ENCODE peak calls at places on chromosomes 4 and X, in nine cellular contexts. W is cardiac septum; E is left colon; X is ovary; T is T-helper 1 cell; D is IMR-90; Y is activated effector memory CD4-positive, alpha-beta T cell treated with anti-CD3 and anti-CD28 coated beads, Interleukin-2, amount 50 U/mL, for 16 hours; G is effector CD4-positive, alpha-beta T cell; S is posterior cingulate gyrus. Z is an unnamed sample.

GRCh38 chrX:148649145-148649645 is 148.8 kb downstream of the AFF2 start:
- DNase-seq in E (no peak), S (no peak), G (no peak), D (no peak), X (no peak), Y (no peak), T (no peak), W (no peak), Z (no peak)

GRCh38 chrX:72026341-72027023 is 105.2 kb downstream of the RTL5 start:
- DNase-seq in T (no peak), E (no peak), S (no peak), X (no peak), G (no peak), D (no peak), Y (no peak), W (no peak), Z (no peak)

GRCh38 chrX:151151668-151152267 is 24.6 kb upstream of the GPR50 start:
- DNase-seq in T (peak), E (peak), X (no peak), W (no peak), Y (peak), D (peak), S (no peak), G (peak), Z (no peak)

GRCh38 chr4:57187241-57187640 is 77.1 kb upstream of the IGFBP7 start:
- DNase-seq in D (no peak), S (no peak), E (no peak), W (no peak), G (no peak), Y (no peak), X (no peak), T (no peak), Z (no peak)

GRCh38 chrX:31487946-31488345 is 416.1 kb upstream of the FTHL17 start:
- DNase-seq in X (no peak), W (no peak), T (no peak), G (no peak), E (no peak), S (no peak), Y (no peak), D (no peak), Z (no peak)

GRCh38 chr4:78529569-78530209 is 21.9 kb upstream of the ANXA3 start:
- DNase-seq in T (no peak), Y (no peak), D (peak), X (no peak), W (no peak), G (no peak), S (no peak), E (no peak), Z (no peak)

GRCh38 chr4:10077101-10077491 is 39.5 kb downstream of the WDR1 start:
- DNase-seq in W (peak), E (no peak), X (no peak), Y (no peak), S (peak), D (no peak), G (no peak), T (no peak), Z (no peak)

GRCh38 chr4:44118971-44119680 is 329.5 kb downstream of the KCTD8 start:
- DNase-seq in G (no peak), Y (no peak), T (no peak), X (no peak), D (no peak), W (no peak), E (no peak), S (no peak), Z (no peak)

GRCh38 chr4:63492515-63492914 is 916.7 kb downstream of the TECRL start:
- DNase-seq in W (no peak), Y (no peak), S (no peak), D (no peak), X (no peak), G (no peak), T (no peak), E (no peak), Z (no peak)

GRCh38 chr4:80043534-80043933 is 29.5 kb downstream of the ANTXR2 start:
- DNase-seq in D (peak), X (peak), W (no peak), S (no peak), G (no peak), E (no peak), Y (no peak), T (no peak), Z (no peak)

GRCh38 chrX:131816551-131817136 is 206.5 kb upstream of the STK26 start:
- DNase-seq in X (peak), W (no peak), D (peak), S (peak), G (peak), Y (peak), T (peak), E (peak), Z (peak)

GRCh38 chrX:125005863-125006262 is 313.8 kb upstream of the TEX13C start:
- DNase-seq in G (no peak), Y (no peak), W (no peak), D (no peak), T (no peak), X (no peak), E (no peak), S (no peak), Z (peak)

GRCh38 chrX:107747596-107748161 is 27.9 kb downstream of the TSC22D3 start:
- DNase-seq in S (no peak), X (peak), G (no peak), T (no peak), E (peak), D (peak), W (no peak), Y (no peak), Z (no peak)

GRCh38 chr4:40685300-40685699 is 55.6 kb upstream of the RBM47 start:
- DNase-seq in W (no peak), Y (no peak), D (peak), S (no peak), E (no peak), T (no peak), G (no peak), X (no peak), Z (no peak)

GRCh38 chr4:5800496-5800895 is 89.5 kb downstream of the EVC start:
- DNase-seq in S (no peak), T (no peak), D (no peak), X (no peak), G (no peak), E (no peak), Y (peak), W (no peak), Z (peak)

Z was measured in spleen.